ENCODE peak calls at places on chromosomes 11 and 22, in ten cellular contexts. H is right lobe of liver, I is PC-9, G is neural progenitor cell, M is heart right ventricle, C is sigmoid colon, T is tibial nerve, U is Peyer's patch, Q is tibial artery, F is left ventricle myocardium inferior. W is an unnamed sample. For H3K36me3, the result is how much of the 10 kb centered on the place peaks cover.

GRCh38 chr22:19869497-19870152 is 15.0 kb upstream of the GNB1L start:
- DNase-seq in H (peak), I (no peak), G (no peak), M (no peak), C (peak), T (peak), U (no peak), Q (peak), F (no peak), W (no peak)

GRCh38 chr11:57515332-57516060 is at the start of gene SLC43A1:
- DNase-seq in H (peak), I (peak), G (peak), M (peak), C (peak), T (peak), U (peak), Q (peak), F (peak), W (peak)

GRCh38 chr11:104219081-104219480 is 55.1 kb upstream of the PDGFD start:
- DNase-seq in H (no peak), I (no peak), G (no peak), M (no peak), C (no peak), T (no peak), U (no peak), Q (peak), F (peak), W (no peak)

GRCh38 chr11:2305862-2306823 is 4.3 kb downstream of the TSPAN32 start:
- DNase-seq in H (no peak), I (no peak), G (no peak), M (peak), C (peak), T (peak), U (peak), Q (peak), F (peak), W (peak)

GRCh38 chr11:128239224-128239790 is 348.1 kb downstream of the ETS1 start:
- DNase-seq in H (no peak), I (no peak), G (no peak), M (no peak), C (no peak), T (no peak), U (no peak), Q (no peak), F (no peak), W (no peak)

GRCh38 chr11:114273071-114273470 is 23.1 kb upstream of the NNMT start:
- DNase-seq in H (no peak), I (no peak), G (no peak), M (no peak), C (no peak), T (no peak), U (no peak), Q (no peak), F (no peak), W (no peak)

GRCh38 chr11:133388975-133389568 is 143.2 kb downstream of the OPCML start:
- DNase-seq in H (no peak), I (no peak), G (no peak), M (no peak), C (no peak), T (no peak), U (no peak), Q (no peak), F (no peak), W (no peak)

GRCh38 chr11:63911440-63911839 is 5.5 kb downstream of the RCOR2 start:
- DNase-seq in H (no peak), I (no peak), G (peak), M (peak), C (no peak), T (no peak), U (no peak), Q (no peak), F (no peak), W (no peak)

GRCh38 chr11:72475359-72475758 is 41.0 kb upstream of the CLPB start:
- DNase-seq in H (no peak), I (no peak), G (no peak), M (no peak), C (no peak), T (no peak), U (no peak), Q (no peak), F (no peak), W (no peak)

GRCh38 chr11:119030329-119031047 is at the start of gene SLC37A4:
- DNase-seq in H (peak), I (peak), G (peak), M (peak), C (peak), T (peak), U (peak), Q (peak), F (peak), W (peak)

GRCh38 chr11:44572884-44573283 is 7.4 kb downstream of the CD82 start:
- DNase-seq in H (no peak), I (no peak), G (no peak), M (no peak), C (no peak), T (no peak), U (no peak), Q (no peak), F (no peak), W (no peak)

GRCh38 chr11:63670738-63671321 is 346 bp downstream of the ATL3 start:
- DNase-seq in H (peak), I (peak), G (peak), M (peak), C (peak), T (peak), U (peak), Q (peak), F (peak), W (peak)

GRCh38 chr22:26981520-26981919 is 324.1 kb downstream of the MIAT start:
- DNase-seq in H (no peak), I (no peak), G (no peak), M (no peak), C (peak), T (no peak), U (no peak), Q (peak), F (no peak), W (no peak)

GRCh38 chr11:10263929-10264328 is 30.1 kb downstream of the SBF2 start:
- DNase-seq in H (no peak), I (no peak), G (no peak), M (no peak), C (no peak), T (no peak), U (no peak), Q (no peak), F (no peak), W (no peak)

GRCh38 chr11:102573851-102574250 is 43.3 kb upstream of the MMP7 start:
- DNase-seq in H (no peak), I (no peak), G (no peak), M (no peak), C (no peak), T (no peak), U (no peak), Q (no peak), F (no peak), W (no peak)

GRCh38 chr11:35066783-35067476 is 72.0 kb upstream of the CD44 start:
- DNase-seq in H (no peak), I (no peak), G (no peak), M (no peak), C (no peak), T (no peak), U (peak), Q (no peak), F (no peak), W (no peak)

GRCh38 chr11:70424765-70425164 is 26.4 kb downstream of the CTTN start:
- DNase-seq in H (no peak), I (no peak), G (no peak), M (no peak), C (no peak), T (no peak), U (no peak), Q (no peak), F (no peak), W (no peak)

GRCh38 chr11:128299132-128299726 is 288.1 kb downstream of the ETS1 start:
- DNase-seq in H (no peak), I (no peak), G (no peak), M (no peak), C (no peak), T (peak), U (no peak), Q (peak), F (no peak), W (no peak)

GRCh38 chr11:62806611-62807121 is 1.4 kb upstream of the NXF1 start:
- DNase-seq in H (no peak), I (no peak), G (no peak), M (no peak), C (peak), T (no peak), U (no peak), Q (peak), F (no peak), W (no peak)

GRCh38 chr11:94586978-94587377 is 19.8 kb downstream of the PIWIL4 start:
- DNase-seq in H (no peak), I (no peak), G (no peak), M (no peak), C (no peak), T (no peak), U (no peak), Q (no peak), F (no peak), W (no peak)

GRCh38 chr11:86069408-86070086 is 663 bp upstream of the PICALM start:
- DNase-seq in H (no peak), I (peak), G (no peak), M (no peak), C (peak), T (no peak), U (peak), Q (peak), F (no peak), W (peak)

DNA sequence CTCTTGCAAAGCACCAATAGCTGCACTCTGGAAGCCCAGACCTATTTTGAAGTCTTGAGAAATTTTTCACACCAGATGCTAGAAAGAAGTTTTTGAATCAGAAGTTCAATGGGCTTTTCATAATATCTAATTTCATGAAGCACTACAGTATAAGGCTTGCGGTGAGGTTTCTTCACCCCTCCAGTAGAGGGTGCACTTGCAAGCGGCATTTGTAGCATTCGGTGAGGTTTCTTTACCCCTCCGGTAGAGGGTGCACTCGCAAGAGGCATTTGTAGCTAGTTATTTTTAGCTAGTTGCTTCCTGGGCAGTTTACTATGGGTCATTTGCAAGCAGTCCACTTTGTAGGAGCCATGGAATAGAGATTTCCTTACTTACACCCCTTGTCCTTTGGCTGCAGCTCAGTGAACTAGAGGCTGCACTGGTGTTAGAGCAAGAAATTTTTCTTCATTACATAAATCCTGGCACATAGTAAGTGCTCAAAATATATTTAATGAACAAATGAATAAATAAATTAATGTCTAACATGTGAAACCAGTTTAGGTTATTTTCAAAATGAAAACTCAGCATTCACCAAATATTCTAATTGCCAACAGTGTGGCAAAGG is 7.8 kb upstream of the NOX4 start:
- DNase-seq in H (no peak), I (no peak), G (no peak), M (no peak), C (no peak), T (no peak), U (no peak), Q (no peak), F (no peak), W (no peak)
- TF ChIP-seq CTCF in H (peak), I (peak), G (peak), M (no peak), C (no peak), T (no peak), U (no peak), Q (no peak), F (no peak), W (no peak)

GRCh38 chr22:37430941-37431340 is 3.7 kb upstream of the ELFN2 start:
- DNase-seq in H (no peak), I (no peak), G (no peak), M (no peak), C (no peak), T (no peak), U (no peak), Q (no peak), F (no peak), W (no peak)

GRCh38 chr22:37432708-37433054 is 5.4 kb upstream of the ELFN2 start:
- DNase-seq in H (no peak), I (no peak), G (no peak), M (no peak), C (no peak), T (no peak), U (no peak), Q (no peak), F (no peak), W (no peak)

GRCh38 chr22:37431811-37432707 is 4.8 kb upstream of the ELFN2 start:
- DNase-seq in H (no peak), I (peak), G (no peak), M (no peak), C (no peak), T (no peak), U (no peak), Q (no peak), F (no peak), W (no peak)

GRCh38 chr22:37433786-37434185 is 6.5 kb upstream of the ELFN2 start:
- DNase-seq in H (no peak), I (no peak), G (no peak), M (no peak), C (no peak), T (no peak), U (no peak), Q (no peak), F (no peak), W (no peak)

GRCh38 chr22:37431366-37431765 is 4.1 kb upstream of the ELFN2 start:
- DNase-seq in H (no peak), I (peak), G (no peak), M (no peak), C (no peak), T (no peak), U (no peak), Q (no peak), F (no peak), W (no peak)
- H3K27ac ChIP-seq in H (no peak), I (peak), G (no peak), M (no peak), C (no peak), T (no peak), U (no peak), Q (no peak), F (no peak), W (no peak)

DNA sequence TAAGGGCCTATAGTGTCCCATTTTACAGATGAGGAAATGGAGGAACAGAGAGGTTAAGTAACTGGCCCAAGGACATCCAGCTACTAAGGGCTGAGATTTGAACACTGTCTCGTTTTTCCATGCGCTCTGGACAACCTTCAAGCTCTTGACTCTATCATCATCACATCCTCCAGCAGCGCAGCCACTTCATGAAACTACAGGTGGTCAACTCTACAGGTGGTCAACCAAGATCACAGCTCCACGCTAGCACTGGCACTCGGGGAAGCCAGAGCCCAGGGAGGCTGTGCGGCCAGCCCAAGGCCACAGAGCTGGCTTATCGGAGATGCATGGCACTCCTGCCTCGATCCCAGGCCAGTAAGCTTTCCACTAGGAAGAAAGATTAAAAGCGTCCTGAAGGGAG is 40.0 kb downstream of the PHF21B start:
- DNase-seq in H (no peak), I (no peak), G (no peak), M (no peak), C (no peak), T (no peak), U (no peak), Q (no peak), F (no peak), W (no peak)
- H3K36me3 ChIP-seq in H (under half), I (under half), G (under half), M (under half), C (under half), T (under half), U (under half), Q (under half), F (under half), W (under half)

GRCh38 chr11:22467741-22468140 is 129.6 kb downstream of the SLC17A6 start:
- DNase-seq in H (no peak), I (no peak), G (no peak), M (no peak), C (no peak), T (no peak), U (no peak), Q (no peak), F (no peak), W (no peak)

GRCh38 chr11:22474621-22475020 is 136.4 kb downstream of the SLC17A6 start:
- DNase-seq in H (no peak), I (no peak), G (no peak), M (no peak), C (no peak), T (no peak), U (no peak), Q (no peak), F (no peak), W (no peak)

GRCh38 chr11:22471405-22471804 is 133.2 kb downstream of the SLC17A6 start:
- DNase-seq in H (no peak), I (no peak), G (no peak), M (no peak), C (no peak), T (no peak), U (no peak), Q (no peak), F (no peak), W (no peak)

GRCh38 chr11:22476589-22476988 is 138.4 kb downstream of the SLC17A6 start:
- DNase-seq in H (no peak), I (no peak), G (no peak), M (no peak), C (no peak), T (no peak), U (no peak), Q (no peak), F (no peak), W (no peak)

GRCh38 chr11:22472306-22472705 is 134.1 kb downstream of the SLC17A6 start:
- DNase-seq in H (no peak), I (no peak), G (peak), M (no peak), C (no peak), T (no peak), U (no peak), Q (no peak), F (no peak), W (no peak)
- TF ChIP-seq CTCF in H (no peak), I (no peak), G (peak), M (no peak), C (no peak), T (no peak), U (no peak), Q (no peak), F (no peak), W (no peak)

GRCh38 chr11:9139628-9140357 is 48.4 kb upstream of the SCUBE2 start:
- DNase-seq in H (peak), I (no peak), G (no peak), M (no peak), C (no peak), T (no peak), U (no peak), Q (no peak), F (no peak), W (no peak)
- H3K27ac ChIP-seq in H (no peak), I (peak), G (no peak), M (peak), C (no peak), T (no peak), U (no peak), Q (peak), F (peak), W (no peak)

GRCh38 chr22:41147722-41148121 is 55.3 kb downstream of the EP300 start:
- DNase-seq in H (no peak), I (no peak), G (no peak), M (no peak), C (no peak), T (no peak), U (no peak), Q (no peak), F (no peak), W (no peak)

DNA sequence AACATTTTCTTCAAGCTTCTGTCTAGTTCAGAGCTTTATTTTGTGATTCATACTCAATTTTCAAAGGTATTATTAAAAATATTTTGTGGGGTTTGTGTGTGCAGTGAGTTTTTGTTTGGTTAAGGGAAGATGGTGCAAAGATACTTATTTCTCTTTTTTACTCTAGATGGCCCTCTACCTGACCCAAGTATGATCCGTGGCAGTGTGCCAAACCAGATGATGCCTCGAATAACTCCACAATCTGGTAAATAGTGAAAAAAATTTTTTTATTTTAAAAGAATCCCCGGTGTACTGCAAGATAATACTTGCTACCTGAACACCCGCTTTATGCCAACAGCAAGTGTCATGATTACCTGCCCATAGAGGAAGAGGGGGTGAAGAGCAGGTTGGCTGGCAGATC is 54.2 kb downstream of the EP300 start:
- DNase-seq in H (no peak), I (no peak), G (no peak), M (no peak), C (no peak), T (peak), U (no peak), Q (no peak), F (no peak), W (no peak)
- H3K36me3 ChIP-seq in H (under half), I (half or more), G (under half), M (half or more), C (half or more), T (under half), U (half or more), Q (half or more), F (half or more), W (under half)

GRCh38 chr11:75745807-75746206 is 22.8 kb upstream of the DGAT2 start:
- DNase-seq in H (no peak), I (no peak), G (no peak), M (no peak), C (no peak), T (no peak), U (no peak), Q (no peak), F (no peak), W (no peak)

GRCh38 chr11:75735181-75735845 is 17.7 kb downstream of the MOGAT2 start:
- DNase-seq in H (no peak), I (no peak), G (no peak), M (no peak), C (no peak), T (no peak), U (no peak), Q (no peak), F (no peak), W (no peak)

GRCh38 chr11:75737314-75737713 is 19.7 kb downstream of the MOGAT2 start:
- DNase-seq in H (peak), I (no peak), G (no peak), M (no peak), C (no peak), T (no peak), U (no peak), Q (no peak), F (no peak), W (no peak)

GRCh38 chr11:75743711-75744563 is 24.6 kb upstream of the DGAT2 start:
- DNase-seq in H (peak), I (no peak), G (no peak), M (peak), C (no peak), T (no peak), U (no peak), Q (peak), F (peak), W (no peak)

GRCh38 chr11:75740681-75741080 is 23.0 kb downstream of the MOGAT2 start:
- DNase-seq in H (no peak), I (no peak), G (no peak), M (no peak), C (no peak), T (no peak), U (no peak), Q (no peak), F (no peak), W (no peak)
- TF ChIP-seq CTCF in H (no peak), I (no peak), G (no peak), M (no peak), C (no peak), T (no peak), U (no peak), Q (no peak), F (no peak), W (no peak)